ENCODE peak calls at places on chromosomes 16 and 17, in seven cellular contexts. Y, E, O, T, W, F and G are unnamed samples. For H3K36me3 and H3K27me3, the result is how much of the 10 kb centered on the place peaks cover.

GRCh38 chr16:77304883-77305282 is 105.7 kb downstream of the SYCE1L start:
- DNase-seq in Y (no peak), E (no peak), O (no peak), T (no peak), W (no peak), F (no peak), G (no peak)

GRCh38 chr16:23597003-23597756 is 1.1 kb upstream of the NDUFAB1 start:
- DNase-seq in Y (peak), E (no peak), O (no peak), T (peak), W (no peak), F (peak), G (peak)

GRCh38 chr16:85716680-85717038 is 27.9 kb upstream of the GINS2 start:
- DNase-seq in Y (no peak), E (no peak), O (no peak), T (no peak), W (no peak), F (no peak), G (peak)

GRCh38 chr17:68141050-68141449 is 105.5 kb downstream of the KPNA2 start:
- DNase-seq in Y (no peak), E (no peak), O (no peak), T (no peak), W (peak), F (no peak), G (no peak)

GRCh38 chr17:43003542-43004172 is 2.9 kb upstream of the IFI35 start:
- DNase-seq in Y (no peak), E (no peak), O (no peak), T (peak), W (peak), F (no peak), G (peak)

GRCh38 chr17:31629696-31630470 is 229.2 kb downstream of the COPRS start:
- DNase-seq in Y (no peak), E (no peak), O (no peak), T (no peak), W (peak), F (no peak), G (no peak)

GRCh38 chr16:25311039-25311438 is 53.4 kb upstream of the ZKSCAN2 start:
- DNase-seq in Y (no peak), E (no peak), O (no peak), T (no peak), W (no peak), F (no peak), G (no peak)

GRCh38 chr16:4696905-4697866 is 3.8 kb downstream of the NUDT16L1 start:
- DNase-seq in Y (no peak), E (no peak), O (no peak), T (no peak), W (no peak), F (no peak), G (peak)

GRCh38 chr16:51003850-51004566 is 147.1 kb downstream of the SALL1 start:
- DNase-seq in Y (no peak), E (no peak), O (no peak), T (peak), W (no peak), F (peak), G (no peak)

GRCh38 chr16:53036066-53036465 is 16.6 kb downstream of the CHD9NB start:
- DNase-seq in Y (no peak), E (no peak), O (no peak), T (no peak), W (no peak), F (no peak), G (no peak)

GRCh38 chr16:29745853-29746345 is at the start of gene C16orf54:
- DNase-seq in Y (peak), E (peak), O (peak), T (peak), W (no peak), F (peak), G (peak)

GRCh38 chr17:34706029-34706428 is 126.6 kb downstream of the TMEM132E start:
- DNase-seq in Y (peak), E (no peak), O (no peak), T (no peak), W (peak), F (no peak), G (no peak)

GRCh38 chr17:64264891-64265290 is 1.8 kb upstream of the TEX2 start:
- DNase-seq in Y (no peak), E (no peak), O (no peak), T (no peak), W (no peak), F (no peak), G (no peak)

GRCh38 chr16:57801856-57802634 is at the start of gene KIFC3:
- DNase-seq in Y (no peak), E (peak), O (peak), T (peak), W (peak), F (peak), G (peak)

GRCh38 chr16:69482410-69482951 is 58.1 kb downstream of the CYB5B start:
- DNase-seq in Y (no peak), E (no peak), O (no peak), T (peak), W (peak), F (no peak), G (no peak)

GRCh38 chr17:52147872-52148271 is 10.6 kb downstream of the CA10 start:
- DNase-seq in Y (no peak), E (no peak), O (no peak), T (no peak), W (no peak), F (no peak), G (no peak)

GRCh38 chr16:23826528-23827244 is 9.1 kb upstream of the PRKCB start:
- DNase-seq in Y (peak), E (no peak), O (no peak), T (no peak), W (no peak), F (no peak), G (no peak)

GRCh38 chr17:69473801-69474170 is 59.3 kb downstream of the MAP2K6 start:
- DNase-seq in Y (no peak), E (no peak), O (no peak), T (no peak), W (peak), F (no peak), G (no peak)

GRCh38 chr16:30183961-30184429 is 593 bp downstream of the CORO1A start:
- DNase-seq in Y (peak), E (peak), O (peak), T (peak), W (no peak), F (peak), G (no peak)

GRCh38 chr17:7854851-7855642 is at the start of gene TMEM88:
- DNase-seq in Y (no peak), E (no peak), O (no peak), T (no peak), W (no peak), F (peak), G (peak)

GRCh38 chr17:83198366-83199341 is 119.2 kb downstream of the METRNL start:
- DNase-seq in Y (no peak), E (no peak), O (no peak), T (peak), W (no peak), F (no peak), G (no peak)
- H3K4me3 ChIP-seq in Y (peak), E (peak), O (peak), T (no peak), W (no peak), F (no peak), G (no peak)

DNA sequence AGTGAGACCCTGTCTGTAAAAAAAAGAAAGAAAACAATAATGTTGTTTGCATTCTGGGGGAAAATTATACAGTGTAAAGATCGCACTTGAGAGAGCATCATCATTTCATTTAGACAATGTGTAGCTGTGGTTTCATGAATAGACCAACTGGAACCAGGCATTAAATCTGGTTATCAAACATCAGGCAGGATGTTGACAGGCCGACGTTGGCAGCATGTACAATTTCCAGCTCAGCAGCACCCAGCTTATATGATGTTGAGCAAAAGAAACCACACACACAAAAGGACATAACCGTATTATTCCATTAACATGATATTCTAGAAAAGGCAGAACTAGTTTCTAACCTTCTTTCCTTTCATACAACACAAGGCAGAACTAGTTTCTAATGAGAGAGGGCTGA is 5.8 kb downstream of the MARVELD3 start:
- DNase-seq in Y (no peak), E (no peak), O (no peak), T (no peak), W (no peak), F (no peak), G (no peak)
- H3K36me3 ChIP-seq in Y (under half), E (under half), O (under half), T (under half), W (under half), F (under half), G (under half)

GRCh38 chr17:38559880-38560230 is 45.9 kb downstream of the SRCIN1 start:
- DNase-seq in Y (no peak), E (no peak), O (no peak), T (no peak), W (no peak), F (no peak), G (no peak)
- H3K27me3 ChIP-seq in Y (under half), E (under half), O (under half), T (under half), W (half or more), F (under half), G (half or more)

GRCh38 chr16:2467301-2468141 is 3.6 kb upstream of the NTN3 start:
- DNase-seq in Y (no peak), E (no peak), O (no peak), T (peak), W (peak), F (no peak), G (peak)
- H3K4me3 ChIP-seq in Y (no peak), E (no peak), O (no peak), T (peak), W (peak), F (peak), G (peak)

DNA sequence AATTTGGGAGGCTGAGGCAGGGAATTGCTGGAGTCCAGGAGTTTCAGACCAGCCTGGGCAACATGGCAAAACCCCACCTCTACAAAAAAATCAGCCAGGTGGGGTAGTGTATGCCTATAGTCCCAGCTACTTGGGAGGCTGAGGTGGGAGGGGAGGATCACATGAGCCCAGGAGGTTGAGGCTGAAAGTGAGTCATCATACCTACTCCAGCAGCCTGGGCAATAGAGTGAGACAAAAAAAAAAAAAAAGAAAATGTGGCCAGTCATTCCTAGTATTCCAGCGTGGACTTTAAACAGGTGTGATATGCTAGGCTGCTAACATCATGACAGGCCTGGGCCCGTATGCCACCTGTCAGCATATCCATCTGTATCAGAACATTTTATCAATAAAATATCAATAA is 143.3 kb downstream of the AATF start:
- DNase-seq in Y (no peak), E (no peak), O (no peak), T (no peak), W (no peak), F (no peak), G (no peak)
- H3K36me3 ChIP-seq in Y (under half), E (under half), O (under half), T (under half), W (under half), F (under half), G (under half)

GRCh38 chr17:6556121-6557039 is at the start of gene PITPNM3:
- DNase-seq in Y (no peak), E (no peak), O (no peak), T (peak), W (no peak), F (no peak), G (peak)

GRCh38 chr17:6554871-6555330 is 1.5 kb downstream of the PITPNM3 start:
- DNase-seq in Y (no peak), E (no peak), O (no peak), T (no peak), W (no peak), F (no peak), G (peak)

GRCh38 chr17:6557040-6557438 is 684 bp upstream of the PITPNM3 start:
- DNase-seq in Y (no peak), E (no peak), O (no peak), T (no peak), W (no peak), F (no peak), G (no peak)

GRCh38 chr17:6554336-6554735 is 2.0 kb downstream of the PITPNM3 start:
- DNase-seq in Y (no peak), E (no peak), O (no peak), T (no peak), W (no peak), F (no peak), G (peak)

GRCh38 chr17:6555331-6556120 is 829 bp downstream of the PITPNM3 start:
- DNase-seq in Y (no peak), E (no peak), O (no peak), T (peak), W (peak), F (no peak), G (peak)
- H3K27me3 ChIP-seq in Y (under half), E (under half), O (under half), T (under half), W (under half), F (under half), G (under half)

DNA sequence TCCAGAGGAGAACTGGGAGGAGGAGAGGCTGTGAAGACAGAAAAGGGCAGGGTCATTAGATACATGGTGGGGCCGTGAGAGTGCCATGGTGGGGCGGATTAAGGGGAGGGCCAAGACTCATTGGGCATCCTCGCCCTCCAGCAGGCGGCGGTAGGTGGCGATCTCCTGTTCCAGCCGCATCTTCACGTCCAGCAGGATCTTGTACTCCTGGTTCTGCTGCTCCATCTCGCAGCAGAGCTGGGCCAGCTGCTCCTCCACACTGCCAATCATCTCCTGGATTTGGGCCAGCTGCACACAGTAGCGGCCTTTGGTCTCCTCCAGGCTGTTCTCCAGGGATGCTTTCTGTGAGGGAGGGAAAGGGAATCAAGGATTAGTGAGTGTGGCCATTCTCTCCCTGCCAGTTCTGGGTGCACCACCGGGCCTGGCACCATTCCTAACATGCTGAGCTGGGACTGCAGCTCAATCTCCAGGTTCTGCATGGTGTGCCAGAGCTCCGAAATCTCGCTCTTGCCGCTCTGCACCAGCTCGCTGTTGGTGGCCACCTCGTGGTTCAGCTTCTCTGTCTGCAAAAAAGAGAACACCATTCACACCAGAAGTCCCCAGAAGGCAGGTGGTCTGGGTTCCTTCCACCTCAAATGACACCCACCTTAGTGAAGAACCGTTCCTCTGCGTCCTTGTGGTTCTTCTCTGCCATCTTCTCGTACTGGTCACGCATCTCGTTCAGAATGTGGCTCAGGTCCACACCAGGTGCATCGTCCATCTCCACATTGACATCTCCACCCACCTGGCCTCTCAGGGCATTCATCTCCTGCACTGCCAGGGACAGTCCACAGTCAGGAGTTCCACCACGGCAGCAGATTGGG is 129.0 kb downstream of the CCDC144A start:
- DNase-seq in Y (no peak), E (no peak), O (no peak), T (no peak), W (no peak), F (peak), G (no peak)
- H3K4me3 ChIP-seq in Y (no peak), E (no peak), O (no peak), T (no peak), W (no peak), F (no peak), G (no peak)